ENCODE peak calls at places on chromosomes 5 and 9, in four cellular contexts. A is epithelial cell of esophagus, G is MCF 10A, J is HS-27A. K is an unnamed sample.
A peak's percentile ranks its signal among the peaks of the same experiment; 100 is the strongest.

GRCh38 chr9:72948906-72949582 is 3.8 kb downstream of the ALDH1A1 start:
- DNase-seq in G (no peak), J (no peak), A (no peak), K (no peak)

GRCh38 chr9:81416476-81417298 is 272.7 kb downstream of the TLE1 start:
- DNase-seq in A (no peak), J (no peak), G (no peak), K (no peak)

GRCh38 chr5:34957299-34957698 is 27.9 kb downstream of the DNAJC21 start:
- DNase-seq in J (no peak), A (no peak), G (no peak), K (no peak)

GRCh38 chr5:148834689-148835088 is 8.3 kb downstream of the ADRB2 start:
- DNase-seq in G (no peak), J (no peak), A (peak; percentile 36), K (no peak)

GRCh38 chr9:95197692-95198271 is 119.7 kb downstream of the FANCC start:
- DNase-seq in G (peak; percentile 88), J (peak; percentile 59), A (peak; percentile 84), K (peak; percentile 63)

GRCh38 chr9:76101945-76102344 is 211.5 kb downstream of the PCSK5 start:
- DNase-seq in A (no peak), G (no peak), J (no peak), K (no peak)

GRCh38 chr5:80399553-80400239 is 8.2 kb upstream of the ZFYVE16 start:
- DNase-seq in G (peak; percentile 67), J (no peak), A (peak; percentile 80), K (peak; percentile 61)

GRCh38 chr9:111752455-111752854 is 42.3 kb downstream of the SHOC1 start:
- DNase-seq in A (peak; percentile 46), J (no peak), G (peak; percentile 42), K (peak; percentile 50)

GRCh38 chr9:89811896-89812450 is 207.2 kb downstream of the GADD45G start:
- DNase-seq in G (no peak), J (no peak), A (no peak), K (no peak)

GRCh38 chr9:69603656-69604055 is 68.5 kb downstream of the APBA1 start:
- DNase-seq in A (no peak), J (no peak), G (no peak), K (no peak)